ENCODE peak calls at places on chromosomes 3 and 15, in five cellular contexts. U is ureter, M is NCI-H748 treated with DMSO at 0.1 percent for 48 hours, Z is NCI-H2081, C is EL. Q is an unnamed sample.

GRCh38 chr3:197487911-197488391 is 67.8 kb downstream of the BDH1 start:
- DNase-seq in U (peak), M (no peak), Z (peak), C (peak), Q (no peak)

GRCh38 chr3:49387721-49388120 is 24.1 kb downstream of the RHOA start:
- DNase-seq in U (no peak), M (no peak), Z (no peak), C (no peak), Q (no peak)

GRCh38 chr15:59817834-59818233 is 128.7 kb upstream of the BNIP2 start:
- DNase-seq in U (no peak), M (no peak), Z (no peak), C (no peak), Q (no peak)

GRCh38 chr15:29220852-29221251 is 48.8 kb downstream of the NSMCE3 start:
- DNase-seq in U (no peak), M (no peak), Z (no peak), C (no peak), Q (no peak)

GRCh38 chr3:196611761-196612483 is 27.6 kb upstream of the NRROS start:
- DNase-seq in U (no peak), M (no peak), Z (no peak), C (no peak), Q (no peak)

GRCh38 chr3:126364731-126365301 is 7.6 kb upstream of the KLF15 start:
- DNase-seq in U (no peak), M (no peak), Z (no peak), C (no peak), Q (no peak)

GRCh38 chr15:22839046-22839705 is 710 bp downstream of the NIPA2 start:
- DNase-seq in U (no peak), M (peak), Z (no peak), C (peak), Q (no peak)

GRCh38 chr3:100029689-100030088 is 84.6 kb downstream of the FILIP1L start:
- DNase-seq in U (no peak), M (no peak), Z (no peak), C (no peak), Q (no peak)

GRCh38 chr15:25609371-25609770 is 170.5 kb upstream of the UBE3A start:
- DNase-seq in U (no peak), M (no peak), Z (no peak), C (no peak), Q (no peak)

GRCh38 chr3:112128843-112129727 is 4.0 kb downstream of the GCSAM start:
- DNase-seq in U (no peak), M (no peak), Z (no peak), C (peak), Q (no peak)

GRCh38 chr3:129663045-129663446 is 56.6 kb upstream of the PLXND1 start:
- DNase-seq in U (no peak), M (no peak), Z (no peak), C (peak), Q (no peak)

GRCh38 chr15:65189102-65189740 is 4.1 kb upstream of the CLPX start:
- DNase-seq in U (no peak), M (no peak), Z (peak), C (peak), Q (no peak)

GRCh38 chr15:70023064-70023768 is 74.5 kb downstream of the TLE3 start:
- DNase-seq in U (no peak), M (peak), Z (peak), C (peak), Q (no peak)

Q was measured in NCI-H1417 treated with DMSO at 0.1 percent for 48 hours.